ENCODE peak calls at places on chromosomes 5 and 9, in ten cellular contexts. L is Peyer's patch, S is OCI-LY7, G is tibial nerve, B is GM23248, T is heart right ventricle, K is uterus, W is PC-9, J is stomach, H is tibial artery. U is an unnamed sample.

GRCh38 chr5:176711883-176712282 is 64.6 kb downstream of the TSPAN17 start:
- DNase-seq in L (no peak), S (no peak), G (no peak), B (no peak), T (no peak), K (no peak), W (no peak), J (no peak), H (no peak), U (no peak)

GRCh38 chr5:137310051-137310730 is 188.9 kb downstream of the SPOCK1 start:
- DNase-seq in L (no peak), S (no peak), G (no peak), B (peak; percentile 98), T (no peak), K (no peak), W (peak; percentile 92), J (no peak), H (no peak), U (no peak)

GRCh38 chr9:133423216-133423615 is 1.0 kb downstream of the ADAMTS13 start:
- DNase-seq in L (no peak), S (no peak), G (no peak), B (no peak), T (no peak), K (no peak), W (no peak), J (peak; percentile 91), H (no peak), U (no peak)

GRCh38 chr5:163496286-163496685 is 9.1 kb upstream of the MAT2B start:
- DNase-seq in L (no peak), S (no peak), G (no peak), B (peak; percentile 76), T (no peak), K (no peak), W (no peak), J (no peak), H (no peak), U (no peak)

GRCh38 chr5:96661101-96661840 is 905 bp upstream of the CAST start:
- DNase-seq in L (peak; percentile 46), S (peak; percentile 74), G (no peak), B (peak; percentile 72), T (peak; percentile 20), K (peak; percentile 21), W (peak; percentile 69), J (no peak), H (peak; percentile 35), U (peak; percentile 64)

GRCh38 chr5:16406023-16406422 is 59.6 kb downstream of the ZNF622 start:
- DNase-seq in L (no peak), S (no peak), G (no peak), B (no peak), T (no peak), K (no peak), W (peak; percentile 76), J (no peak), H (no peak), U (no peak)

GRCh38 chr9:71819115-71819739 is 50.9 kb upstream of the CEMIP2 start:
- DNase-seq in L (peak; percentile 51), S (peak; percentile 54), G (no peak), B (peak; percentile 53), T (peak; percentile 48), K (no peak), W (no peak), J (peak; percentile 45), H (peak; percentile 22), U (peak; percentile 40)

GRCh38 chr5:96893342-96893741 is 17.0 kb downstream of the ERAP2 start:
- DNase-seq in L (no peak), S (no peak), G (no peak), B (peak; percentile 15), T (no peak), K (no peak), W (no peak), J (no peak), H (no peak), U (no peak)

GRCh38 chr9:135736265-135736978 is 34.4 kb downstream of the KCNT1 start:
- DNase-seq in L (no peak), S (no peak), G (no peak), B (no peak), T (no peak), K (no peak), W (no peak), J (no peak), H (no peak), U (no peak)

GRCh38 chr9:78026416-78026815 is 5.2 kb downstream of the GNAQ start:
- DNase-seq in L (no peak), S (no peak), G (no peak), B (peak; percentile 50), T (no peak), K (no peak), W (no peak), J (no peak), H (no peak), U (peak; percentile 33)

GRCh38 chr5:67372887-67373286 is 176.3 kb upstream of the CD180 start:
- DNase-seq in L (no peak), S (no peak), G (no peak), B (no peak), T (no peak), K (no peak), W (no peak), J (no peak), H (no peak), U (no peak)
- H3K4me1 ChIP-seq in L (no peaks in the 10 kb centered on the region), S (no peaks in the 10 kb centered on the region), G (no peaks in the 10 kb centered on the region), B (no peaks in the 10 kb centered on the region), T (no peaks in the 10 kb centered on the region), K (no peaks in the 10 kb centered on the region), W (no peaks in the 10 kb centered on the region), J (no peaks in the 10 kb centered on the region), H (no peaks in the 10 kb centered on the region), U (no peaks in the 10 kb centered on the region)

GRCh38 chr9:37404590-37404989 is 17.9 kb upstream of the GRHPR start:
- DNase-seq in L (no peak), S (peak; percentile 24), G (no peak), B (no peak), T (no peak), K (no peak), W (no peak), J (no peak), H (no peak), U (no peak)

GRCh38 chr9:37407468-37407867 is 15.0 kb upstream of the GRHPR start:
- DNase-seq in L (no peak), S (peak; percentile 81), G (no peak), B (peak; percentile 24), T (no peak), K (no peak), W (no peak), J (no peak), H (no peak), U (no peak)

GRCh38 chr9:37406603-37407401 is 15.7 kb upstream of the GRHPR start:
- DNase-seq in L (no peak), S (no peak), G (no peak), B (no peak), T (no peak), K (no peak), W (peak; percentile 75), J (no peak), H (no peak), U (no peak)

GRCh38 chr9:37405350-37405749 is 17.1 kb upstream of the GRHPR start:
- DNase-seq in L (no peak), S (peak; percentile 23), G (no peak), B (no peak), T (no peak), K (no peak), W (no peak), J (no peak), H (no peak), U (no peak)

DNA sequence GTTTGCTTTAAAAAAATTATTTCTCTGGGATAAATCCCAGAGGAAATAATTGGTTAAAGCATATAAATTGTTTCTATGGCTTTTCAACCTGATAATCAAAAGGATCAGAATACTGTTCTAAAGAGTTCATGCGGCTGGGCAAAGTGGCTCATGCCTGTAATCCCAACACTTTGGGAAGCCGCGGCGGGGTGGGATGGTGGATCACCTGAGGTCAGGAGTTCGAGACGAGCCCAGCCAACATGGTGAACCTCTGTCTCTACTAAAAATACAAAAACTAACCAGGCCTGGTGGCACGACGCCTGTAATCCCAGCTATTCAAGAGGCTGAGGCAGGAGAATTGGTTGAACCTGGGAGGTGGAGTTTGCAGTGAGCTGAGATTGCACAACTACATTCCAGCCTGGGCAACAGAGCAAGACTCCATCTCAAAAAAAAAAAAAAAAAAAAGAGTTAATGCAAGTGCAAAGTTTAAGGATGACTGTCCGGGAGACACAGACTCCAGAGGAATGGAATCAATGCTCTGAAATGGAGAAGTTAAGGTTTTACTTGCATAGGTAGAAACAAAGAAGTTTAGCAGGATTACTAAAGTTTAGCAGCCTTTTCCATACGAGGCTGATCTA is 16.6 kb upstream of the GRHPR start:
- DNase-seq in L (no peak), S (no peak), G (no peak), B (no peak), T (no peak), K (no peak), W (no peak), J (no peak), H (no peak), U (no peak)
- H3K4me1 ChIP-seq in L (peaks cover 7% of the 10 kb centered on the region), S (peaks cover 98% of the 10 kb centered on the region), G (no peaks in the 10 kb centered on the region), B (no peaks in the 10 kb centered on the region), T (no peaks in the 10 kb centered on the region), K (no peaks in the 10 kb centered on the region), W (peaks cover 51% of the 10 kb centered on the region), J (no peaks in the 10 kb centered on the region), H (peaks cover 4% of the 10 kb centered on the region), U (no peaks in the 10 kb centered on the region)

DNA sequence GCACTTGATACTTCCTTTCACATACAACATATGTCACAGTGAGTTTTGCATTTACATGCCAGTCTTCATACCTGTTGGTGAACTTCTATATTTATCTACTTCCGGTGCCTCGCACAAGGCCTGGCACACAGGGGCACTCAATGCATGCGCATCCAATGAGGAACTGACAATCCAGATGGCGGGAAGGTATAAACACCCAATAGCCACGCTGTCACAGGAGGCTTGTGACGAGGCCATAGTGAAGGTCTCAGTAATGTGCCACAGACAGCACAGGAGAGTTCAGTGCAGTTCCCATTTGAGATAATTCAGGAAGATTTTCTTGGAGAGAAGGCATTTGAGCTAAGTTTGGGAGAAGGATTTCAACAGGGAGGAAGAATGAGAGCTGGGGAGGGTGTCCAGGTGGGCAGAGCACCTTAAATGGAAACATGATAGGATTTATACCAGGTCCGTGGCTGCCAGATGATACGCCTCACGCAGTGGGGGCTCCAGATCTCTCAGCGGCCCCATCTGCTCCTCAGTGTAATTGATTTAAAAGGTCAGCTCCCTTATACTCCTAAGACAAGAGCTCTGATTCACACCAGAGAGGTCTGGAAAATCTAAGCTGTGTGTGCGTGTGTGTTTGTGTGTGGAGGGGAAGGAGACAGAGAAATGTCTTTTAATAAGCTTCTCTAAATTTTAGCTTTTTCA is 206.2 kb downstream of the DCP2 start:
- DNase-seq in L (no peak), S (no peak), G (no peak), B (no peak), T (no peak), K (no peak), W (no peak), J (no peak), H (no peak), U (no peak)
- H3K4me1 ChIP-seq in L (no peaks in the 10 kb centered on the region), S (no peaks in the 10 kb centered on the region), G (no peaks in the 10 kb centered on the region), B (no peaks in the 10 kb centered on the region), T (peaks cover 41% of the 10 kb centered on the region), K (no peaks in the 10 kb centered on the region), W (no peaks in the 10 kb centered on the region), J (peaks cover 17% of the 10 kb centered on the region), H (peaks cover 9% of the 10 kb centered on the region), U (peaks cover 5% of the 10 kb centered on the region)

DNA sequence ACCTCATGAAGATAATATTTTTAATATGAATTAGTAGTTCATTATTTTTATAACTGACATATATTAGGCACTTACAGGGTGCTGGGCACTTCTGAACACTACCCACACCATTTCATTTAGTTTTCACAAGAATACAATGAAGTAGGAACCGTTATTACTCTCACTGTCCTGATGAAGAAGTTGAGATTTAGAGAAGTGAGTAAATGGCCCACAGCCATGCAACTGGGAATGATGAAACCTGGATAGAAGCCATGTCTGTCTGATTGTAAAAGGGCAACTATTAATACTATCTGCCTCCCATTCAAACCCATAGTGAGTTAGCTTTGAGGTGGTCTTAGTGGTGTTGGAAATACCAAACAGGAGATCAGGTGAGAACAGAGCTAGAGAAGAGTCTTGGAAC is 29.6 kb upstream of the OTULINL start:
- DNase-seq in L (no peak), S (no peak), G (no peak), B (peak; percentile 6), T (no peak), K (no peak), W (no peak), J (no peak), H (peak; percentile 31), U (no peak)
- H3K4me1 ChIP-seq in L (no peaks in the 10 kb centered on the region), S (no peaks in the 10 kb centered on the region), G (no peaks in the 10 kb centered on the region), B (no peaks in the 10 kb centered on the region), T (no peaks in the 10 kb centered on the region), K (no peaks in the 10 kb centered on the region), W (no peaks in the 10 kb centered on the region), J (peaks cover 1% of the 10 kb centered on the region), H (no peaks in the 10 kb centered on the region), U (peaks cover 4% of the 10 kb centered on the region)